ENCODE peak calls at places on chromosomes 4 and X, in seven cellular contexts. X, D, P, I, N, L and O are unnamed samples.

GRCh38 chrX:153336128-153336894 is 2.4 kb downstream of the ZNF275 start:
- DNase-seq in X (no peak), L (no peak), P (no peak), D (no peak), N (no peak), I (peak; percentile 39), O (no peak)

GRCh38 chr4:108384544-108384943 is 215.8 kb upstream of the LEF1 start:
- DNase-seq in X (no peak), N (no peak), D (no peak), L (no peak), P (no peak), I (no peak), O (no peak)

GRCh38 chrX:123339201-123339905 is 155.3 kb downstream of the GRIA3 start:
- DNase-seq in P (no peak), D (no peak), L (no peak), X (no peak), I (no peak), N (no peak), O (no peak)

GRCh38 chr4:111400736-111401135 is 744.5 kb upstream of the FAM241A start:
- DNase-seq in L (peak; percentile 78), D (peak; percentile 41), N (no peak), X (peak; percentile 9), I (no peak), P (no peak), O (peak; percentile 79)

GRCh38 chrX:3141031-3141430 is 99.8 kb downstream of the ARSF start:
- DNase-seq in I (no peak), L (no peak), P (no peak), X (no peak), N (no peak), D (no peak), O (no peak)

GRCh38 chrX:22424919-22425318 is 152.2 kb downstream of the CBLL2 start:
- DNase-seq in D (no peak), I (no peak), P (no peak), N (no peak), X (no peak), L (no peak), O (no peak)

GRCh38 chr4:125703443-125703842 is 388.7 kb downstream of the FAT4 start:
- DNase-seq in I (no peak), P (no peak), X (no peak), L (no peak), D (no peak), N (no peak), O (no peak)

GRCh38 chrX:1468250-1468772 is 15.6 kb upstream of the ASMTL start:
- DNase-seq in L (no peak), P (no peak), X (no peak), I (peak; percentile 81), D (no peak), N (no peak), O (no peak)

GRCh38 chr4:5874811-5875465 is 17.9 kb downstream of the CRMP1 start:
- DNase-seq in L (no peak), D (no peak), P (no peak), N (peak; percentile 76), I (no peak), X (no peak), O (no peak)

GRCh38 chrX:118802857-118803256 is 20.8 kb upstream of the ZCCHC12 start:
- DNase-seq in D (no peak), X (no peak), L (no peak), N (no peak), P (no peak), I (no peak), O (peak; percentile 6)